ENCODE peak calls at places on chromosomes 6 and 20, in eight cellular contexts. One of them, this sample, is unnamed.
A peak's percentile ranks its signal among the peaks of the same experiment; 100 is the strongest.

GRCh38 chr6:13593720-13594119 is 19.3 kb downstream of the SIRT5 start:
- DNase-seq in DND-41: no peak
- DNase-seq in caudate nucleus: no peak
- DNase-seq in hepatocyte: no peak
- DNase-seq in pancreas: no peak
- DNase-seq in brain microvascular endothelial cell: peak; percentile 18
- DNase-seq in left lung: no peak
- DNase-seq in mammary epithelial cell: no peak
- DNase-seq in this sample: no peak

GRCh38 chr20:4327956-4328355 is 312.6 kb upstream of the RNF24 start:
- DNase-seq in DND-41: no peak
- DNase-seq in left lung: no peak
- DNase-seq in brain microvascular endothelial cell: no peak
- DNase-seq in hepatocyte: no peak
- DNase-seq in mammary epithelial cell: no peak
- DNase-seq in pancreas: no peak
- DNase-seq in caudate nucleus: no peak
- DNase-seq in this sample: no peak

GRCh38 chr6:51725155-51725554 is 362.3 kb downstream of the PKHD1 start:
- DNase-seq in caudate nucleus: no peak
- DNase-seq in brain microvascular endothelial cell: no peak
- DNase-seq in hepatocyte: no peak
- DNase-seq in left lung: peak; percentile 38
- DNase-seq in DND-41: no peak
- DNase-seq in pancreas: no peak
- DNase-seq in mammary epithelial cell: no peak
- DNase-seq in this sample: no peak

GRCh38 chr6:136676075-136676474 is 116.2 kb downstream of the MAP3K5 start:
- DNase-seq in caudate nucleus: no peak
- DNase-seq in brain microvascular endothelial cell: no peak
- DNase-seq in pancreas: no peak
- DNase-seq in mammary epithelial cell: peak; percentile 81
- DNase-seq in left lung: no peak
- DNase-seq in hepatocyte: no peak
- DNase-seq in DND-41: no peak
- DNase-seq in this sample: no peak

GRCh38 chr6:25138697-25139051 is 140.5 kb upstream of the CARMIL1 start:
- DNase-seq in pancreas: no peak
- DNase-seq in hepatocyte: no peak
- DNase-seq in mammary epithelial cell: no peak
- DNase-seq in left lung: no peak
- DNase-seq in brain microvascular endothelial cell: no peak
- DNase-seq in DND-41: no peak
- DNase-seq in caudate nucleus: no peak
- DNase-seq in this sample: no peak

GRCh38 chr6:30542404-30542725 is 13.9 kb downstream of the GNL1 start:
- DNase-seq in pancreas: no peak
- DNase-seq in mammary epithelial cell: no peak
- DNase-seq in brain microvascular endothelial cell: no peak
- DNase-seq in caudate nucleus: no peak
- DNase-seq in hepatocyte: no peak
- DNase-seq in DND-41: no peak
- DNase-seq in left lung: no peak
- DNase-seq in this sample: peak; percentile 32

GRCh38 chr6:134004714-134005113 is 47.7 kb downstream of the SLC2A12 start:
- DNase-seq in caudate nucleus: no peak
- DNase-seq in hepatocyte: no peak
- DNase-seq in brain microvascular endothelial cell: no peak
- DNase-seq in mammary epithelial cell: no peak
- DNase-seq in left lung: no peak
- DNase-seq in DND-41: no peak
- DNase-seq in pancreas: no peak
- DNase-seq in this sample: no peak

GRCh38 chr6:30955367-30956042 is 14.7 kb downstream of the MUCL3 start:
- DNase-seq in hepatocyte: peak; percentile 85
- DNase-seq in DND-41: peak; percentile 80
- DNase-seq in brain microvascular endothelial cell: peak; percentile 14
- DNase-seq in caudate nucleus: no peak
- DNase-seq in pancreas: peak; percentile 81
- DNase-seq in left lung: peak; percentile 91
- DNase-seq in mammary epithelial cell: no peak
- DNase-seq in this sample: peak; percentile 57

GRCh38 chr6:166361080-166361429 is 18.7 kb upstream of the SFT2D1 start:
- DNase-seq in DND-41: no peak
- DNase-seq in caudate nucleus: no peak
- DNase-seq in pancreas: no peak
- DNase-seq in left lung: no peak
- DNase-seq in mammary epithelial cell: peak; percentile 73
- DNase-seq in brain microvascular endothelial cell: peak; percentile 47
- DNase-seq in hepatocyte: peak; percentile 21
- DNase-seq in this sample: no peak

GRCh38 chr6:35354361-35355135 is 12.2 kb downstream of the PPARD start:
- DNase-seq in hepatocyte: no peak
- DNase-seq in mammary epithelial cell: no peak
- DNase-seq in left lung: no peak
- DNase-seq in brain microvascular endothelial cell: peak; percentile 40
- DNase-seq in DND-41: no peak
- DNase-seq in caudate nucleus: no peak
- DNase-seq in pancreas: no peak
- DNase-seq in this sample: no peak

GRCh38 chr20:25273046-25273445 is 25.2 kb downstream of the PYGB start:
- DNase-seq in pancreas: peak; percentile 32
- DNase-seq in mammary epithelial cell: no peak
- DNase-seq in brain microvascular endothelial cell: no peak
- DNase-seq in hepatocyte: no peak
- DNase-seq in DND-41: no peak
- DNase-seq in caudate nucleus: no peak
- DNase-seq in left lung: no peak
- DNase-seq in this sample: no peak

GRCh38 chr6:91523511-91523910 is 936.6 kb upstream of the MAP3K7 start:
- DNase-seq in hepatocyte: no peak
- DNase-seq in caudate nucleus: no peak
- DNase-seq in mammary epithelial cell: no peak
- DNase-seq in left lung: no peak
- DNase-seq in DND-41: no peak
- DNase-seq in brain microvascular endothelial cell: no peak
- DNase-seq in pancreas: no peak
- DNase-seq in this sample: no peak

GRCh38 chr20:62805365-62805710 is 703 bp downstream of the OGFR start:
- DNase-seq in brain microvascular endothelial cell: no peak
- DNase-seq in mammary epithelial cell: no peak
- DNase-seq in hepatocyte: peak; percentile 52
- DNase-seq in pancreas: no peak
- DNase-seq in DND-41: peak; percentile 47
- DNase-seq in caudate nucleus: no peak
- DNase-seq in left lung: no peak
- DNase-seq in this sample: no peak

GRCh38 chr6:84453499-84453898 is 226.1 kb upstream of the CEP162 start:
- DNase-seq in left lung: no peak
- DNase-seq in mammary epithelial cell: no peak
- DNase-seq in DND-41: no peak
- DNase-seq in brain microvascular endothelial cell: no peak
- DNase-seq in caudate nucleus: no peak
- DNase-seq in hepatocyte: no peak
- DNase-seq in pancreas: no peak
- DNase-seq in this sample: no peak

GRCh38 chr20:49385471-49385870 is 97.0 kb downstream of the KCNB1 start:
- DNase-seq in caudate nucleus: no peak
- DNase-seq in hepatocyte: peak; percentile 33
- DNase-seq in pancreas: no peak
- DNase-seq in mammary epithelial cell: peak; percentile 33
- DNase-seq in brain microvascular endothelial cell: peak; percentile 33
- DNase-seq in left lung: no peak
- DNase-seq in DND-41: peak; percentile 15
- DNase-seq in this sample: no peak

GRCh38 chr6:49606696-49607390 is 29.8 kb downstream of the RHAG start:
- DNase-seq in pancreas: no peak
- DNase-seq in left lung: no peak
- DNase-seq in hepatocyte: peak; percentile 93
- DNase-seq in DND-41: peak; percentile 32
- DNase-seq in mammary epithelial cell: peak; percentile 70
- DNase-seq in caudate nucleus: no peak
- DNase-seq in brain microvascular endothelial cell: peak; percentile 39
- DNase-seq in this sample: no peak

GRCh38 chr20:53597521-53598120 is 4.0 kb upstream of the ZNF217 start:
- DNase-seq in pancreas: no peak
- DNase-seq in caudate nucleus: no peak
- DNase-seq in brain microvascular endothelial cell: no peak
- DNase-seq in hepatocyte: peak; percentile 30
- DNase-seq in left lung: no peak
- DNase-seq in mammary epithelial cell: no peak
- DNase-seq in DND-41: no peak
- DNase-seq in this sample: no peak

GRCh38 chr6:70310063-70310694 is 7.3 kb upstream of the COL9A1 start:
- DNase-seq in mammary epithelial cell: peak; percentile 48
- DNase-seq in brain microvascular endothelial cell: peak; percentile 43
- DNase-seq in DND-41: no peak
- DNase-seq in left lung: no peak
- DNase-seq in caudate nucleus: no peak
- DNase-seq in pancreas: no peak
- DNase-seq in hepatocyte: peak; percentile 63
- DNase-seq in this sample: no peak

GRCh38 chr20:19274412-19275015 is 62.1 kb downstream of the SLC24A3 start:
- DNase-seq in pancreas: no peak
- DNase-seq in brain microvascular endothelial cell: no peak
- DNase-seq in hepatocyte: no peak
- DNase-seq in DND-41: no peak
- DNase-seq in caudate nucleus: no peak
- DNase-seq in mammary epithelial cell: no peak
- DNase-seq in left lung: no peak
- DNase-seq in this sample: no peak

GRCh38 chr20:3360752-3361151 is 46.7 kb downstream of the DNAAF9 start:
- DNase-seq in pancreas: no peak
- DNase-seq in mammary epithelial cell: no peak
- DNase-seq in caudate nucleus: no peak
- DNase-seq in left lung: no peak
- DNase-seq in DND-41: no peak
- DNase-seq in hepatocyte: no peak
- DNase-seq in brain microvascular endothelial cell: no peak
- DNase-seq in this sample: no peak

GRCh38 chr6:110283657-110284056 is 74.5 kb downstream of the METTL24 start:
- DNase-seq in pancreas: no peak
- DNase-seq in brain microvascular endothelial cell: no peak
- DNase-seq in left lung: no peak
- DNase-seq in DND-41: no peak
- DNase-seq in mammary epithelial cell: no peak
- DNase-seq in hepatocyte: no peak
- DNase-seq in caudate nucleus: no peak
- DNase-seq in this sample: no peak

GRCh38 chr20:6819599-6819998 is 52.1 kb downstream of the BMP2 start:
- DNase-seq in mammary epithelial cell: no peak
- DNase-seq in pancreas: no peak
- DNase-seq in DND-41: no peak
- DNase-seq in hepatocyte: peak; percentile 28
- DNase-seq in brain microvascular endothelial cell: no peak
- DNase-seq in caudate nucleus: no peak
- DNase-seq in left lung: no peak
- DNase-seq in this sample: no peak

GRCh38 chr20:33815671-33816070 is 4.5 kb downstream of the CHMP4B start:
- DNase-seq in mammary epithelial cell: no peak
- DNase-seq in caudate nucleus: no peak
- DNase-seq in brain microvascular endothelial cell: no peak
- DNase-seq in left lung: no peak
- DNase-seq in DND-41: no peak
- DNase-seq in hepatocyte: no peak
- DNase-seq in pancreas: no peak
- DNase-seq in this sample: no peak

GRCh38 chr20:31948008-31948407 is 3.8 kb downstream of the PDRG1 start:
- DNase-seq in DND-41: no peak
- DNase-seq in caudate nucleus: no peak
- DNase-seq in brain microvascular endothelial cell: no peak
- DNase-seq in mammary epithelial cell: no peak
- DNase-seq in hepatocyte: no peak
- DNase-seq in pancreas: no peak
- DNase-seq in left lung: no peak
- DNase-seq in this sample: no peak

GRCh38 chr6:97177905-97178304 is 105.1 kb downstream of the MMS22L start:
- DNase-seq in left lung: no peak
- DNase-seq in mammary epithelial cell: no peak
- DNase-seq in caudate nucleus: no peak
- DNase-seq in brain microvascular endothelial cell: peak; percentile 34
- DNase-seq in hepatocyte: no peak
- DNase-seq in DND-41: no peak
- DNase-seq in pancreas: no peak
- DNase-seq in this sample: no peak
- H3K27ac ChIP-seq in left lung: no peak overlapping the region
- H3K27ac ChIP-seq in mammary epithelial cell: no peak overlapping the region
- H3K27ac ChIP-seq in caudate nucleus: no peak overlapping the region
- H3K27ac ChIP-seq in brain microvascular endothelial cell: no peak overlapping the region
- H3K27ac ChIP-seq in hepatocyte: no peak overlapping the region
- H3K27ac ChIP-seq in DND-41: no peak overlapping the region
- H3K27ac ChIP-seq in pancreas: no peak overlapping the region
- H3K27ac ChIP-seq in this sample: no peak overlapping the region

GRCh38 chr6:147322299-147323162 is 118.3 kb downstream of the STXBP5 start:
- DNase-seq in pancreas: no peak
- DNase-seq in caudate nucleus: no peak
- DNase-seq in DND-41: no peak
- DNase-seq in mammary epithelial cell: no peak
- DNase-seq in hepatocyte: no peak
- DNase-seq in left lung: no peak
- DNase-seq in brain microvascular endothelial cell: no peak
- DNase-seq in this sample: no peak

GRCh38 chr6:147321260-147321659 is 117.0 kb downstream of the STXBP5 start:
- DNase-seq in brain microvascular endothelial cell: no peak
- DNase-seq in left lung: no peak
- DNase-seq in pancreas: no peak
- DNase-seq in caudate nucleus: no peak
- DNase-seq in DND-41: no peak
- DNase-seq in hepatocyte: no peak
- DNase-seq in mammary epithelial cell: no peak
- DNase-seq in this sample: no peak
- H3K27ac ChIP-seq in brain microvascular endothelial cell: no peak overlapping the region
- H3K27ac ChIP-seq in left lung: no peak overlapping the region
- H3K27ac ChIP-seq in pancreas: no peak overlapping the region
- H3K27ac ChIP-seq in caudate nucleus: no peak overlapping the region
- H3K27ac ChIP-seq in DND-41: no peak overlapping the region
- H3K27ac ChIP-seq in hepatocyte: no peak overlapping the region
- H3K27ac ChIP-seq in mammary epithelial cell: no peak overlapping the region
- H3K27ac ChIP-seq in this sample: no peak overlapping the region

DNA sequence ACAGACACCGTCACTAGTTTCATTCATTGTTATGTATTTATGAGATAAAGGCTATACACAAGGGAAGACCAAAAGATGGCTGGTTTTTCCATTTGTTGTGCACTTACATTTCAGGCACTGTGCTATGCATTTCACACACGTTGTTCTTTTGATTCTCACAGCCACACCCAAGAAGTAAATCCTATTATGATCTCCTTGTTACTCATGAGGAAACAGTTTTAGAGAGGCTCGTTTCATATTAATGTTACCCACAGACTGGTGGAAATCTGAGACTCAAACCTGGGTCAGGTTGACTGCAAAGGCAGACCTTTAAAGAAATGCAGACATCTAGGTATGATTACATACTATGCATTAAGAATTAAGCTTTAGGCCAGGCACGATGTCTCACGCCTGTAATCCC is 34.9 kb downstream of the SHLD1 start:
- DNase-seq in brain microvascular endothelial cell: no peak
- DNase-seq in pancreas: no peak
- DNase-seq in left lung: no peak
- DNase-seq in caudate nucleus: no peak
- DNase-seq in mammary epithelial cell: peak; percentile 19
- DNase-seq in DND-41: no peak
- DNase-seq in hepatocyte: no peak
- DNase-seq in this sample: no peak
- H3K27ac ChIP-seq in brain microvascular endothelial cell: no peak overlapping the region
- H3K27ac ChIP-seq in pancreas: no peak overlapping the region
- H3K27ac ChIP-seq in left lung: no peak overlapping the region
- H3K27ac ChIP-seq in caudate nucleus: no peak overlapping the region
- H3K27ac ChIP-seq in mammary epithelial cell: no peak overlapping the region
- H3K27ac ChIP-seq in DND-41: no peak overlapping the region
- H3K27ac ChIP-seq in hepatocyte: peak overlapping the region; percentile 89
- H3K27ac ChIP-seq in this sample: no peak overlapping the region

GRCh38 chr6:111804627-111805235 is 68.5 kb downstream of the FYN start:
- DNase-seq in pancreas: no peak
- DNase-seq in caudate nucleus: no peak
- DNase-seq in mammary epithelial cell: no peak
- DNase-seq in left lung: no peak
- DNase-seq in DND-41: no peak
- DNase-seq in brain microvascular endothelial cell: peak; percentile 87
- DNase-seq in hepatocyte: peak; percentile 71
- DNase-seq in this sample: peak; percentile 39
- H3K27ac ChIP-seq in pancreas: no peak overlapping the region
- H3K27ac ChIP-seq in caudate nucleus: peak overlapping the region; percentile 7
- H3K27ac ChIP-seq in mammary epithelial cell: no peak overlapping the region
- H3K27ac ChIP-seq in left lung: peak overlapping the region; percentile 54
- H3K27ac ChIP-seq in DND-41: no peak overlapping the region
- H3K27ac ChIP-seq in brain microvascular endothelial cell: peak overlapping the region; percentile 77
- H3K27ac ChIP-seq in hepatocyte: peak overlapping the region; percentile 77
- H3K27ac ChIP-seq in this sample: peak overlapping the region; percentile 55

This sample was measured in CD4-positive, alpha-beta T cell.